ENCODE peak calls at places on chromosomes 12 and 14, in seven cellular contexts. O is IMR-90, V is A549, Z is K562, S is HCT116, R is HepG2, J is H1. N is an unnamed sample.

GRCh38 chr12:6823161-6824084 is 1.8 kb downstream of the GPR162 start:
- DNase-seq in O (no peak), V (no peak), Z (no peak), S (no peak), R (no peak), J (no peak), N (no peak)

GRCh38 chr14:106518054-106518943 is 991.9 kb downstream of the TMEM121 start:
- DNase-seq in O (no peak), V (peak; percentile 2), Z (no peak), S (no peak), R (no peak), J (no peak), N (no peak)

GRCh38 chr14:90785876-90786450 is 30.3 kb downstream of the TTC7B start:
- DNase-seq in O (no peak), V (no peak), Z (no peak), S (no peak), R (no peak), J (no peak), N (no peak)

GRCh38 chr12:58416211-58416610 is 474.8 kb downstream of the ATP23 start:
- DNase-seq in O (peak; percentile 88), V (peak; percentile 57), Z (no peak), S (no peak), R (no peak), J (no peak), N (no peak)

GRCh38 chr14:23695220-23695999 is 59.2 kb downstream of the DHRS2 start:
- DNase-seq in O (no peak), V (no peak), Z (no peak), S (no peak), R (no peak), J (no peak), N (no peak)

GRCh38 chr12:66915312-66915904 is 236.5 kb upstream of the GRIP1 start:
- DNase-seq in O (no peak), V (no peak), Z (no peak), S (no peak), R (no peak), J (no peak), N (no peak)

GRCh38 chr12:49843871-49844437 is 1.0 kb upstream of the BCDIN3D start:
- DNase-seq in O (no peak), V (no peak), Z (no peak), S (no peak), R (no peak), J (no peak), N (no peak)

GRCh38 chr12:17062296-17063061 is 456.5 kb upstream of the LMO3 start:
- DNase-seq in O (no peak), V (peak; percentile 76), Z (no peak), S (no peak), R (no peak), J (no peak), N (no peak)

GRCh38 chr14:76698631-76699030 is 62.6 kb upstream of the VASH1 start:
- DNase-seq in O (no peak), V (no peak), Z (no peak), S (no peak), R (no peak), J (no peak), N (no peak)

GRCh38 chr12:49888461-49889151 is 15.1 kb downstream of the FAIM2 start:
- DNase-seq in O (no peak), V (no peak), Z (no peak), S (no peak), R (no peak), J (no peak), N (no peak)

GRCh38 chr14:73162271-73162670 is 26.0 kb downstream of the PSEN1 start:
- DNase-seq in O (no peak), V (no peak), Z (no peak), S (no peak), R (no peak), J (no peak), N (no peak)

GRCh38 chr12:32761716-32762115 is 6.0 kb upstream of the YARS2 start:
- DNase-seq in O (no peak), V (no peak), Z (no peak), S (no peak), R (no peak), J (no peak), N (no peak)

GRCh38 chr12:104219908-104220404 is 4.4 kb downstream of the TXNRD1 start:
- DNase-seq in O (peak; percentile 83), V (peak; percentile 99), Z (peak; percentile 25), S (peak; percentile 97), R (peak; percentile 69), J (no peak), N (no peak)

GRCh38 chr14:42633504-42634095 is 1026.9 kb downstream of the LRFN5 start:
- DNase-seq in O (no peak), V (no peak), Z (no peak), S (no peak), R (no peak), J (no peak), N (no peak)

GRCh38 chr12:93419388-93420034 is 22.2 kb downstream of the UBE2N start:
- DNase-seq in O (peak; percentile 75), V (peak; percentile 59), Z (peak; percentile 34), S (no peak), R (peak; percentile 49), J (no peak), N (no peak)

GRCh38 chr12:28998662-28999120 is 150.4 kb upstream of the FAR2 start:
- DNase-seq in O (peak; percentile 56), V (peak; percentile 17), Z (no peak), S (no peak), R (peak; percentile 3), J (no peak), N (no peak)

GRCh38 chr12:2689879-2690278 is 104.9 kb upstream of the FKBP4 start:
- DNase-seq in O (no peak), V (no peak), Z (no peak), S (no peak), R (no peak), J (no peak), N (no peak)

GRCh38 chr14:102264355-102264754 is 40.6 kb downstream of the MOK start:
- DNase-seq in O (no peak), V (no peak), Z (no peak), S (no peak), R (no peak), J (no peak), N (no peak)

GRCh38 chr14:102264775-102265174 is 40.2 kb downstream of the MOK start:
- DNase-seq in O (no peak), V (no peak), Z (no peak), S (no peak), R (no peak), J (no peak), N (no peak)

GRCh38 chr14:102258136-102258535 is 46.8 kb downstream of the MOK start:
- DNase-seq in O (no peak), V (no peak), Z (no peak), S (no peak), R (no peak), J (no peak), N (no peak)

GRCh38 chr14:102262894-102263462 is 42.0 kb downstream of the MOK start:
- DNase-seq in O (peak; percentile 60), V (peak; percentile 54), Z (no peak), S (peak; percentile 29), R (peak; percentile 95), J (no peak), N (no peak)
- TF ChIP-seq CEBPB in O (no peak), V (no peak), Z (no peak), S (no peak), R (no peak), J (no peak), N (no peak)

GRCh38 chr14:31070431-31070830 is 44.3 kb upstream of the STRN3 start:
- DNase-seq in O (peak; percentile 93), V (no peak), Z (no peak), S (no peak), R (no peak), J (no peak), N (no peak)
- TF ChIP-seq CEBPB in O (peak; percentile 60), V (no peak), Z (no peak), S (no peak), R (no peak), J (no peak), N (no peak)

GRCh38 chr12:85308374-85308773 is 28.4 kb downstream of the ALX1 start:
- DNase-seq in O (no peak), V (no peak), Z (no peak), S (no peak), R (no peak), J (no peak), N (no peak)

GRCh38 chr12:85309180-85309579 is 29.2 kb downstream of the ALX1 start:
- DNase-seq in O (no peak), V (no peak), Z (no peak), S (no peak), R (no peak), J (no peak), N (no peak)

GRCh38 chr12:85310456-85311076 is 30.5 kb downstream of the ALX1 start:
- DNase-seq in O (peak; percentile 1), V (peak; percentile 20), Z (no peak), S (peak; percentile 6), R (no peak), J (no peak), N (no peak)

DNA sequence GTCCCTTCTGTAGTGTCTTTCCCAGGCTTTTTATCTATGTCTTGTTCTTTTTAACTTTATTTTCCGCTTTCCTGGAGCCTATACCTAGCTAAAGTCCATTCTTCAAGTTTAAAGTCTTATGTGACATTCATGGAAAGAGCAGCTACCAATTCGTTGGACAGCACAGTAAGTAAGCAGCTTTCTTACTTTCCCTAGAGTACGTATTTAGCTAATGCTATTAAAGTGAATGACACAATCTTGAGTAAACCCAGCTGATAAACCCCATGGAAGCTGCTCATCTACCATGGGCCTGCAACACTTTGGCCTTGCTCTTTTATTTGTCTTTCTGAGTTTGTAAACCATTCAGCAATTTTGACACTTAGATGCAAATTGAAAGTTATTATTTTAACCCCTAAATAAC is 30.0 kb downstream of the ALX1 start:
- DNase-seq in O (no peak), V (no peak), Z (no peak), S (no peak), R (no peak), J (no peak), N (no peak)
- TF ChIP-seq CEBPB in O (no peak), V (no peak), Z (no peak), S (no peak), R (no peak), J (no peak), N (no peak)

GRCh38 chr12:110278137-110278536 is 2.9 kb upstream of the ATP2A2 start:
- DNase-seq in O (no peak), V (no peak), Z (no peak), S (no peak), R (no peak), J (no peak), N (no peak)

GRCh38 chr12:110279976-110280783 is 867 bp upstream of the ATP2A2 start:
- DNase-seq in O (peak; percentile 33), V (peak; percentile 76), Z (peak; percentile 67), S (no peak), R (no peak), J (no peak), N (no peak)

GRCh38 chr12:110277705-110278104 is 3.3 kb upstream of the ATP2A2 start:
- DNase-seq in O (no peak), V (no peak), Z (no peak), S (no peak), R (no peak), J (no peak), N (no peak)

GRCh38 chr12:110280784-110281548 is at the start of gene ATP2A2:
- DNase-seq in O (peak; percentile 85), V (peak; percentile 90), Z (peak; percentile 96), S (peak; percentile 63), R (peak; percentile 73), J (no peak), N (peak; percentile 30)

DNA sequence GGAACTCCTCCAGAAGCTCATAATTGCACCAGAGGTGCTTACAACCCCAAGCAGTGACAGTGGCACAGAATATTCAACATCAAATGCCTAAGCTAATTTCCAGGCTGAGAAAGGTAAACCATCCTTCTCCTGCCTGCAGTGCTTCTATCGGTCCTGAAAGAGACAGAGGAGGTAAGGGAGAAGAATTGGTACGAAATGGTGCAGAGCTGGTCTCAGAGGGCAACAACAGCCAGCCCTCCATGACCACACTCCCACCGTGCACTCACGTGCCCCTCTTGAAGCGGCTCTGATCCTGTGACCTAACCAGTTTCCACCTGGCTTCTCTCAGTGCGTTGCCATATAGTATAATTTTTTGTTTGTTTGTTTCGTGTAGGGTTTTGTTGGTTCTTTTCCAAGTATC is 1.5 kb upstream of the ATP2A2 start:
- DNase-seq in O (no peak), V (no peak), Z (no peak), S (no peak), R (no peak), J (no peak), N (no peak)
- TF ChIP-seq CEBPB in O (no peak), V (no peak), Z (no peak), S (no peak), R (no peak), J (no peak), N (no peak)

N was measured in GM12878.